ENCODE peak calls at places on chromosomes 2 and 18, in eight cellular contexts. L is stimulated activated CD4-positive, alpha-beta T cell treated with anti-CD3 and anti-CD28 coated beads, Interleukin-15, amount 100 ng/mL, for 48 hours; T is iris pigment epithelial cell; X is NCI-H1436 treated with DMSO at 0.1 percent for 48 hours; E is PC-9; K is colonic mucosa; Z is AG08395; U is mucosa of gallbladder. V is an unnamed sample.

GRCh38 chr2:204881519-204882111 is 336.3 kb downstream of the PARD3B start:
- DNase-seq in T (no peak), Z (no peak), L (no peak), X (no peak), K (no peak), E (no peak), U (no peak), V (no peak)

GRCh38 chr2:40034198-40034597 is 255.1 kb upstream of the THUMPD2 start:
- DNase-seq in Z (peak), U (no peak), T (peak), X (no peak), K (no peak), L (no peak), E (no peak), V (no peak)

GRCh38 chr18:44839239-44839666 is 158.6 kb downstream of the SETBP1 start:
- DNase-seq in T (peak), L (peak), E (peak), U (peak), X (no peak), Z (peak), K (peak), V (peak)

GRCh38 chr2:3628800-3629199 is 29.2 kb upstream of the ALLC start:
- DNase-seq in X (peak), L (no peak), K (no peak), T (no peak), E (no peak), U (no peak), Z (no peak), V (no peak)

GRCh38 chr2:144256996-144257707 is 262.8 kb downstream of the ZEB2 start:
- DNase-seq in L (no peak), Z (peak), U (no peak), K (no peak), E (no peak), X (no peak), T (peak), V (no peak)

GRCh38 chr18:62621546-62621945 is 93.8 kb upstream of the PHLPP1 start:
- DNase-seq in K (no peak), T (peak), E (peak), Z (peak), L (no peak), X (no peak), U (no peak), V (no peak)

GRCh38 chr2:159185401-159186130 is 100.9 kb downstream of the WDSUB1 start:
- DNase-seq in K (no peak), L (no peak), U (no peak), T (peak), X (no peak), Z (peak), E (no peak), V (no peak)

GRCh38 chr2:88090446-88091283 is 23.0 kb downstream of the SMYD1 start:
- DNase-seq in T (no peak), U (no peak), K (no peak), L (peak), X (no peak), E (no peak), Z (no peak), V (no peak)

GRCh38 chr2:29601872-29602271 is 319.5 kb downstream of the ALK start:
- DNase-seq in X (no peak), U (no peak), K (no peak), Z (no peak), L (no peak), E (no peak), T (no peak), V (no peak)

GRCh38 chr2:182015334-182016109 is 29.9 kb downstream of the PPP1R1C start:
- DNase-seq in Z (no peak), U (no peak), L (no peak), E (no peak), X (no peak), K (no peak), T (peak), V (no peak)

GRCh38 chr18:63137999-63138448 is 181.5 kb downstream of the BCL2 start:
- DNase-seq in U (no peak), K (no peak), Z (peak), X (no peak), T (no peak), E (no peak), L (no peak), V (no peak)

GRCh38 chr2:221407765-221408164 is 164.3 kb downstream of the EPHA4 start:
- DNase-seq in K (no peak), U (no peak), E (no peak), L (no peak), Z (no peak), X (no peak), T (no peak), V (no peak)